ENCODE peak calls at places on chromosomes 5 and 9, in ten cellular contexts. Y, X, Z, C, M, S, D, Q, V and B are unnamed samples.

GRCh38 chr5:110112355-110112754 is 422.6 kb downstream of the MAN2A1 start:
- DNase-seq in Y (no peak), X (no peak), Z (no peak), C (no peak), M (no peak), S (no peak), D (no peak), Q (no peak), V (no peak), B (no peak)

GRCh38 chr5:74136276-74136675 is 504.3 kb downstream of the ENC1 start:
- DNase-seq in Y (no peak), X (no peak), Z (no peak), C (no peak), M (peak), S (no peak), D (no peak), Q (no peak), V (no peak), B (no peak)

GRCh38 chr9:10173561-10173960 is 439.2 kb downstream of the PTPRD start:
- DNase-seq in Y (no peak), X (no peak), Z (no peak), C (no peak), M (no peak), S (no peak), D (no peak), Q (no peak), V (no peak), B (no peak)

GRCh38 chr5:142222235-142222880 is 102.5 kb downstream of the SPRY4 start:
- DNase-seq in Y (no peak), X (no peak), Z (no peak), C (no peak), M (no peak), S (no peak), D (peak), Q (no peak), V (no peak), B (no peak)

GRCh38 chr5:179209359-179210150 is 135.7 kb downstream of the ADAMTS2 start:
- DNase-seq in Y (no peak), X (no peak), Z (peak), C (no peak), M (no peak), S (peak), D (peak), Q (peak), V (no peak), B (no peak)

GRCh38 chr5:83780681-83781080 is 60.0 kb upstream of the HAPLN1 start:
- DNase-seq in Y (no peak), X (no peak), Z (peak), C (no peak), M (no peak), S (no peak), D (no peak), Q (no peak), V (no peak), B (no peak)

GRCh38 chr5:5883562-5883961 is 461.1 kb downstream of the ICE1 start:
- DNase-seq in Y (no peak), X (no peak), Z (no peak), C (no peak), M (no peak), S (no peak), D (no peak), Q (no peak), V (no peak), B (no peak)

GRCh38 chr9:5868235-5868634 is 22.5 kb upstream of the MLANA start:
- DNase-seq in Y (no peak), X (no peak), Z (no peak), C (no peak), M (no peak), S (no peak), D (no peak), Q (no peak), V (no peak), B (no peak)

GRCh38 chr5:76303917-76304316 is 99.2 kb upstream of the IQGAP2 start:
- DNase-seq in Y (no peak), X (no peak), Z (peak), C (no peak), M (no peak), S (no peak), D (no peak), Q (no peak), V (peak), B (peak)

GRCh38 chr5:10632110-10632903 is 68.4 kb downstream of the ANKRD33B start:
- DNase-seq in Y (no peak), X (no peak), Z (no peak), C (peak), M (no peak), S (peak), D (no peak), Q (peak), V (peak), B (no peak)

GRCh38 chr5:137096149-137097103 is 402.7 kb downstream of the SPOCK1 start:
- DNase-seq in Y (no peak), X (no peak), Z (peak), C (no peak), M (no peak), S (peak), D (no peak), Q (no peak), V (no peak), B (no peak)

GRCh38 chr5:124438390-124439380 is 307.8 kb downstream of the ZNF608 start:
- DNase-seq in Y (no peak), X (no peak), Z (no peak), C (no peak), M (no peak), S (no peak), D (no peak), Q (no peak), V (no peak), B (no peak)

GRCh38 chr5:7385681-7386080 is 10.3 kb upstream of the ADCY2 start:
- DNase-seq in Y (no peak), X (no peak), Z (no peak), C (no peak), M (no peak), S (no peak), D (no peak), Q (no peak), V (no peak), B (no peak)
- H3K4me3 ChIP-seq in Y (no peak), X (no peak), Z (no peak), C (no peak), M (no peak), S (no peak), D (no peak), Q (no peak), V (no peak), B (no peak)

GRCh38 chr5:127586371-127586770 is 62.5 kb upstream of the CTXN3 start:
- DNase-seq in Y (no peak), X (no peak), Z (no peak), C (no peak), M (no peak), S (no peak), D (peak), Q (peak), V (peak), B (no peak)

GRCh38 chr5:127586811-127587210 is 62.1 kb upstream of the CTXN3 start:
- DNase-seq in Y (no peak), X (no peak), Z (no peak), C (no peak), M (no peak), S (no peak), D (no peak), Q (no peak), V (no peak), B (no peak)

GRCh38 chr5:127587246-127587917 is 61.5 kb upstream of the CTXN3 start:
- DNase-seq in Y (no peak), X (no peak), Z (no peak), C (no peak), M (peak), S (no peak), D (no peak), Q (no peak), V (no peak), B (no peak)

GRCh38 chr5:127588368-127588767 is 60.5 kb upstream of the CTXN3 start:
- DNase-seq in Y (no peak), X (no peak), Z (no peak), C (no peak), M (no peak), S (no peak), D (no peak), Q (no peak), V (peak), B (no peak)

DNA sequence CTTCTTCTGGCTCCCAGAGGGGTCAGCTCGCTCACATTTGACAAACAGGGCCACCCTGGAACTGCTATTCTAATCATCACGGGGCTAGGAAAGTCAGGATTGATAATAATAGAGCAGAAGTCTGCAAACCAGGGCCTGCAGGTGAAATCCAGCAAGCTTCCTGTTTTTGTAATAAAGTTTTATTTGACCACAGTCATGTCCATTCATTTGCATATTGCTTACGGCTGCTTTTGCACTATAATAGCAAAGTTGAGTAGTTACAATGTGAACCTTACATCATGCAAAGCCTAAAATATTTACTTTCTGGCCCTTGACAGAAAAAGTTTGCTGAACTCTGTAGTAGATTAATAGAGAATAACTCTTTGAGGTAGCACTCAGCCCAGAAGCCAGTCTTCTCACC is 63.2 kb upstream of the CTXN3 start:
- DNase-seq in Y (no peak), X (no peak), Z (no peak), C (no peak), M (no peak), S (no peak), D (no peak), Q (no peak), V (peak), B (no peak)
- H3K4me3 ChIP-seq in Y (no peak), X (no peak), Z (no peak), C (no peak), M (no peak), S (no peak), D (no peak), Q (no peak), V (no peak), B (no peak)

DNA sequence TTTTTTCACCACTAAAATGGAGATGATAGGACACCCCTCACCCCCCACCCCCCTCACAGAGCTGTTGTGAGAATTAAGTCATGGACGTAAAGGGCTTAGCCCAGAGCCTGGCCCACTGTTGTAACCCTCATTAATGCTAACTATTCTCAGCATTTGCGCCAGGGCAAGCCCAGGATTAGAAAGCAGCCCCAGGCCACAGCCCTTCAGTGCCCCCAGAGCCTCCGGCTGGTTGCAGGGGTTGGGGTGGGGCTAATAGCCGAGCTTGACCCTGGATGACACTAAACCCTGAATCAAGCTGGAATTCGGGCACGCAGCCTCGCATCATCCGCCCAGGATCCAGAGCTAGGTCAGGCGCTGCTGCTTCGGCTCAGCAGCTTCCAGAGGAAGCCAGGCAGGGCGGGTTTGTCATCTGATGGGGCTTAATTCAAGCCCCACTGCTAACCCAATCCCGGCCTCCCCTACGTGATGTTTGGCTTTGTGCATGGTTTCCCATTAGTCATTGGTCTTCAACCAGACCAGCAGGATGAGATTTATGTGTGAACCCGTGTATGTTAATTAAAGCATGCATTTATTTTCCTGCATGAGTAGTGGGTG is 1.2 kb upstream of the MEGF9 start:
- DNase-seq in Y (peak), X (peak), Z (peak), C (no peak), M (peak), S (peak), D (peak), Q (peak), V (no peak), B (no peak)
- H3K4me3 ChIP-seq in Y (peak), X (peak), Z (peak), C (peak), M (peak), S (no peak), D (peak), Q (no peak), V (peak), B (peak)

GRCh38 chr5:169301386-169301930 is 519 bp upstream of the SLIT3 start:
- DNase-seq in Y (no peak), X (no peak), Z (peak), C (no peak), M (no peak), S (no peak), D (no peak), Q (peak), V (no peak), B (no peak)

GRCh38 chr5:169300468-169301385 is at the start of gene SLIT3:
- DNase-seq in Y (peak), X (peak), Z (peak), C (no peak), M (peak), S (peak), D (peak), Q (peak), V (no peak), B (no peak)

GRCh38 chr5:169299651-169300467 is 1.1 kb downstream of the SLIT3 start:
- DNase-seq in Y (no peak), X (no peak), Z (peak), C (no peak), M (peak), S (peak), D (peak), Q (peak), V (no peak), B (no peak)

GRCh38 chr5:169298193-169298592 is 2.7 kb downstream of the SLIT3 start:
- DNase-seq in Y (no peak), X (no peak), Z (peak), C (no peak), M (no peak), S (no peak), D (no peak), Q (no peak), V (no peak), B (no peak)

GRCh38 chr5:169299146-169299545 is 1.8 kb downstream of the SLIT3 start:
- DNase-seq in Y (no peak), X (no peak), Z (peak), C (no peak), M (peak), S (no peak), D (peak), Q (no peak), V (no peak), B (no peak)
- H3K4me3 ChIP-seq in Y (no peak), X (peak), Z (peak), C (no peak), M (no peak), S (peak), D (peak), Q (peak), V (no peak), B (no peak)

GRCh38 chr9:137167752-137168574 is 1.9 kb downstream of the LRRC26 start:
- DNase-seq in Y (no peak), X (no peak), Z (no peak), C (no peak), M (peak), S (no peak), D (no peak), Q (no peak), V (peak), B (no peak)
- H3K4me3 ChIP-seq in Y (peak), X (peak), Z (no peak), C (peak), M (no peak), S (no peak), D (no peak), Q (peak), V (peak), B (no peak)

DNA sequence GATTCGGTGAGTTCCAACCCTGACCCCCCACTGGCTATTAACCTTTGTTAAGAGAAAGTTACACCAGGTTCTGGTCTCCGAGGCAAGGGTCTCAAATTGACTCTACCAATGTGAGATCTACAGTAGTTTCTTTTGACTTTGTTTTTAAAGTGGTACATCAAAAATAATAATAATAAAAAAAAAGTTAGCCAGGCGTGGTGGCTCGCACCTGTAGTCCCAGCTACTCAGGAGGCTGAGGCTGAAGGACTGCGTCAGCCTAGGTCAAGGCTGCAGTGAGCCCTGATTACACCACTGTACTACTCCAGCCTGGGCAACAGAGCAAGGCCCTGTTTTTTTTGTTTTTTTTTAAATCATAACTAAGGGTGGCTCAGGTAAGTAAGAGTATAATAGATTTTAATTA is 1.0 kb upstream of the KLF9 start:
- DNase-seq in Y (no peak), X (no peak), Z (no peak), C (no peak), M (no peak), S (no peak), D (no peak), Q (no peak), V (no peak), B (no peak)
- H3K4me3 ChIP-seq in Y (no peak), X (peak), Z (no peak), C (no peak), M (no peak), S (peak), D (peak), Q (no peak), V (no peak), B (no peak)